ENCODE peak calls at places on chromosome 14, in nine cellular contexts. E is NCI-H345; G is C1 segment of cervical spinal cord; M is NCI-H1105 treated with DMSO at 0.1 percent for 48 hours; F is SHP77; L is non-pigmented ciliary epithelial cell; Q is tibial artery; T is stimulated activated naive CD4-positive, alpha-beta T cell; K is T-cell. J is an unnamed sample.
A peak's percentile ranks its signal among the peaks of the same experiment; 100 is the strongest.

GRCh38 chr14:80448267-80448666 is 237.0 kb upstream of the DIO2 start:
- DNase-seq in E (no peak), G (no peak), M (no peak), F (no peak), L (no peak), Q (no peak), T (no peak), K (no peak), J (no peak)

GRCh38 chr14:45249847-45250575 is 3.0 kb downstream of the MIS18BP1 start:
- DNase-seq in E (no peak), G (no peak), M (no peak), F (no peak), L (peak; percentile 85), Q (no peak), T (no peak), K (no peak), J (peak; percentile 58)

GRCh38 chr14:22164616-22165015 is 424.4 kb downstream of the DAD1 start:
- DNase-seq in E (no peak), G (no peak), M (no peak), F (no peak), L (no peak), Q (no peak), T (no peak), K (no peak), J (no peak)

GRCh38 chr14:73452341-73453191 is 5.8 kb downstream of the NUMB start:
- DNase-seq in E (no peak), G (no peak), M (no peak), F (no peak), L (peak; percentile 66), Q (no peak), T (no peak), K (no peak), J (peak; percentile 61)

GRCh38 chr14:61511558-61511924 is 183.8 kb upstream of the HIF1A start:
- DNase-seq in E (no peak), G (no peak), M (no peak), F (no peak), L (no peak), Q (no peak), T (peak; percentile 43), K (no peak), J (no peak)

GRCh38 chr14:79581912-79582576 is 629.3 kb downstream of the DIO2 start:
- DNase-seq in E (no peak), G (no peak), M (no peak), F (no peak), L (no peak), Q (no peak), T (no peak), K (no peak), J (no peak)

GRCh38 chr14:38409081-38409705 is 153.3 kb upstream of the CLEC14A start:
- DNase-seq in E (no peak), G (no peak), M (no peak), F (no peak), L (no peak), Q (no peak), T (no peak), K (no peak), J (no peak)

GRCh38 chr14:24918822-24919221 is 131.1 kb downstream of the STXBP6 start:
- DNase-seq in E (no peak), G (no peak), M (no peak), F (no peak), L (no peak), Q (no peak), T (no peak), K (no peak), J (no peak)

GRCh38 chr14:92121207-92121669 is 268 bp downstream of the NDUFB1 start:
- DNase-seq in E (peak; percentile 23), G (no peak), M (no peak), F (no peak), L (no peak), Q (peak; percentile 40), T (no peak), K (no peak), J (no peak)

GRCh38 chr14:62722406-62722805 is 322.9 kb downstream of the KCNH5 start:
- DNase-seq in E (no peak), G (no peak), M (no peak), F (no peak), L (no peak), Q (no peak), T (no peak), K (no peak), J (no peak)

GRCh38 chr14:91254456-91254855 is 10.0 kb upstream of the GPR68 start:
- DNase-seq in E (no peak), G (no peak), M (no peak), F (no peak), L (no peak), Q (no peak), T (peak; percentile 58), K (no peak), J (no peak)

GRCh38 chr14:33564774-33565630 is 385.9 kb downstream of the EGLN3 start:
- DNase-seq in E (peak; percentile 23), G (no peak), M (peak; percentile 13), F (no peak), L (peak; percentile 86), Q (no peak), T (no peak), K (no peak), J (peak; percentile 49)

GRCh38 chr14:102221026-102221425 is 81.3 kb downstream of the WDR20 start:
- DNase-seq in E (no peak), G (no peak), M (no peak), F (no peak), L (no peak), Q (no peak), T (no peak), K (no peak), J (no peak)

GRCh38 chr14:73873660-73874059 is 13.0 kb upstream of the ZNF410 start:
- DNase-seq in E (no peak), G (no peak), M (no peak), F (no peak), L (no peak), Q (no peak), T (no peak), K (no peak), J (no peak)

GRCh38 chr14:69270795-69271708 is 11.1 kb downstream of the GALNT16 start:
- DNase-seq in E (no peak), G (no peak), M (no peak), F (no peak), L (no peak), Q (no peak), T (no peak), K (no peak), J (peak; percentile 20)

GRCh38 chr14:36207500-36207899 is 31.0 kb upstream of the PTCSC3 start:
- DNase-seq in E (peak; percentile 43), G (no peak), M (peak; percentile 45), F (peak; percentile 60), L (no peak), Q (no peak), T (no peak), K (no peak), J (no peak)

GRCh38 chr14:99602054-99602787 is 1.8 kb downstream of the CCDC85C start:
- DNase-seq in E (no peak), G (no peak), M (no peak), F (no peak), L (no peak), Q (no peak), T (peak; percentile 12), K (no peak), J (no peak)

GRCh38 chr14:69010632-69011031 is 31.5 kb upstream of the ACTN1 start:
- DNase-seq in E (no peak), G (no peak), M (no peak), F (no peak), L (no peak), Q (no peak), T (no peak), K (no peak), J (no peak)

GRCh38 chr14:83559721-83560120 is 1970.2 kb upstream of the FLRT2 start:
- DNase-seq in E (no peak), G (no peak), M (no peak), F (no peak), L (peak; percentile 57), Q (no peak), T (no peak), K (no peak), J (no peak)

GRCh38 chr14:101761881-101762529 is 496 bp downstream of the PPP2R5C start:
- DNase-seq in E (peak; percentile 37), G (no peak), M (peak; percentile 23), F (no peak), L (no peak), Q (no peak), T (peak; percentile 67), K (peak; percentile 27), J (no peak)

GRCh38 chr14:105577339-105577861 is 51.0 kb downstream of the TMEM121 start:
- DNase-seq in E (no peak), G (no peak), M (no peak), F (no peak), L (no peak), Q (no peak), T (no peak), K (no peak), J (no peak)

GRCh38 chr14:35525695-35526094 is 8.3 kb upstream of the INSM2 start:
- DNase-seq in E (no peak), G (no peak), M (no peak), F (no peak), L (no peak), Q (no peak), T (no peak), K (no peak), J (no peak)

GRCh38 chr14:23362200-23362599 is 2.8 kb downstream of the EFS start:
- DNase-seq in E (no peak), G (no peak), M (no peak), F (no peak), L (no peak), Q (no peak), T (no peak), K (no peak), J (peak; percentile 16)

GRCh38 chr14:52025952-52026510 is 36.7 kb downstream of the RTRAF start:
- DNase-seq in E (no peak), G (no peak), M (no peak), F (no peak), L (no peak), Q (no peak), T (no peak), K (no peak), J (no peak)

GRCh38 chr14:52351561-52352491 is 37.7 kb downstream of the PTGER2 start:
- DNase-seq in E (no peak), G (no peak), M (peak; percentile 13), F (no peak), L (no peak), Q (no peak), T (peak; percentile 45), K (no peak), J (no peak)

GRCh38 chr14:93456356-93456755 is 25.6 kb downstream of the UNC79 start:
- DNase-seq in E (no peak), G (no peak), M (no peak), F (no peak), L (no peak), Q (no peak), T (no peak), K (no peak), J (no peak)

GRCh38 chr14:100782516-100783320 is 43.2 kb upstream of the MEG3 start:
- DNase-seq in E (peak; percentile 85), G (no peak), M (peak; percentile 67), F (peak; percentile 56), L (no peak), Q (no peak), T (no peak), K (no peak), J (no peak)

GRCh38 chr14:102474934-102475333 is 34.6 kb downstream of the ANKRD9 start:
- DNase-seq in E (no peak), G (no peak), M (peak; percentile 1), F (no peak), L (no peak), Q (no peak), T (no peak), K (no peak), J (peak; percentile 29)

GRCh38 chr14:21257395-21258193 is 11.6 kb downstream of the HNRNPC start:
- DNase-seq in E (no peak), G (no peak), M (no peak), F (no peak), L (no peak), Q (no peak), T (no peak), K (no peak), J (no peak)

GRCh38 chr14:97046991-97047390 is 249.8 kb downstream of the VRK1 start:
- DNase-seq in E (no peak), G (no peak), M (no peak), F (no peak), L (no peak), Q (no peak), T (no peak), K (no peak), J (no peak)

GRCh38 chr14:58954874-58955273 is 233.6 kb upstream of the DAAM1 start:
- DNase-seq in E (no peak), G (no peak), M (no peak), F (no peak), L (no peak), Q (no peak), T (no peak), K (no peak), J (no peak)

J was measured in astrocyte of the cerebellum.